ENCODE peak calls at places on chromosomes 1 and 21, in five cellular contexts. N, F, K, L and B are unnamed samples.

GRCh38 chr21:27759091-27759659 is 792.3 kb upstream of the ADAMTS5 start:
- DNase-seq in N (peak), F (peak), K (no peak), L (peak), B (no peak)

GRCh38 chr1:194755241-194755953 is 1569.0 kb upstream of the B3GALT2 start:
- DNase-seq in N (no peak), F (peak), K (no peak), L (no peak), B (no peak)

GRCh38 chr1:180155202-180155682 is 573 bp downstream of the QSOX1 start:
- DNase-seq in N (no peak), F (peak), K (no peak), L (peak), B (no peak)

GRCh38 chr1:167105150-167105840 is 11.4 kb downstream of the STYXL2 start:
- DNase-seq in N (no peak), F (peak), K (no peak), L (no peak), B (no peak)

GRCh38 chr1:100494393-100495084 is 43.4 kb upstream of the GPR88 start:
- DNase-seq in N (no peak), F (no peak), K (no peak), L (no peak), B (no peak)

GRCh38 chr1:112727716-112728115 is 12.6 kb upstream of the PPM1J start:
- DNase-seq in N (no peak), F (no peak), K (no peak), L (no peak), B (no peak)

GRCh38 chr1:31431351-31431750 is 18.3 kb downstream of the SERINC2 start:
- DNase-seq in N (no peak), F (no peak), K (no peak), L (no peak), B (no peak)

GRCh38 chr1:112793631-112794565 is 78.8 kb upstream of the PPM1J start:
- DNase-seq in N (no peak), F (peak), K (no peak), L (no peak), B (no peak)

GRCh38 chr1:52920791-52921291 is 699 bp downstream of the ECHDC2 start:
- DNase-seq in N (no peak), F (peak), K (no peak), L (peak), B (peak)

GRCh38 chr1:229410370-229410691 is 23.6 kb downstream of the ACTA1 start:
- DNase-seq in N (no peak), F (no peak), K (no peak), L (no peak), B (no peak)

GRCh38 chr1:38135621-38136414 is 89.2 kb upstream of the POU3F1 start:
- DNase-seq in N (no peak), F (no peak), K (no peak), L (no peak), B (no peak)

GRCh38 chr1:116508984-116509980 is 61.5 kb downstream of the CD58 start:
- DNase-seq in N (no peak), F (no peak), K (no peak), L (peak), B (no peak)

GRCh38 chr1:244583358-244583757 is 69.6 kb upstream of the DESI2 start:
- DNase-seq in N (no peak), F (no peak), K (no peak), L (no peak), B (no peak)

GRCh38 chr1:3907031-3907534 is 7.0 kb upstream of the C1orf174 start:
- DNase-seq in N (no peak), F (peak), K (no peak), L (peak), B (no peak)

GRCh38 chr1:47875831-47876586 is 121.2 kb downstream of the TRABD2B start:
- DNase-seq in N (no peak), F (no peak), K (no peak), L (no peak), B (no peak)

GRCh38 chr1:246705368-246705767 is 18.8 kb upstream of the SCCPDH start:
- DNase-seq in N (no peak), F (no peak), K (no peak), L (no peak), B (no peak)

GRCh38 chr1:35576061-35576765 is 3.1 kb downstream of the TFAP2E start:
- DNase-seq in N (no peak), F (no peak), K (no peak), L (no peak), B (no peak)

GRCh38 chr1:17686258-17686657 is 68.9 kb upstream of the ACTL8 start:
- DNase-seq in N (no peak), F (no peak), K (no peak), L (no peak), B (no peak)

GRCh38 chr1:44249543-44249942 is 36.3 kb downstream of the DMAP1 start:
- DNase-seq in N (peak), F (no peak), K (no peak), L (no peak), B (peak)

GRCh38 chr1:50368179-50369007 is 54.9 kb downstream of the DMRTA2 start:
- DNase-seq in N (no peak), F (peak), K (no peak), L (peak), B (peak)

GRCh38 chr1:161052899-161053298 is 7.1 kb upstream of the USF1 start:
- DNase-seq in N (no peak), F (no peak), K (no peak), L (no peak), B (no peak)

GRCh38 chr1:1665815-1666251 is 7.0 kb upstream of the CDK11B start:
- DNase-seq in N (no peak), F (peak), K (no peak), L (no peak), B (no peak)

GRCh38 chr21:19031956-19032355 is 628.4 kb upstream of the TMPRSS15 start:
- DNase-seq in N (no peak), F (no peak), K (no peak), L (no peak), B (no peak)

GRCh38 chr1:160018900-160019299 is 12.9 kb downstream of the PIGM start:
- DNase-seq in N (no peak), F (no peak), K (no peak), L (no peak), B (no peak)

GRCh38 chr1:173867753-173868265 is at the start of gene GAS5:
- DNase-seq in N (peak), F (peak), K (peak), L (peak), B (peak)

GRCh38 chr1:197595244-197595904 is 179.9 kb downstream of the DENND1B start:
- DNase-seq in N (no peak), F (peak), K (no peak), L (no peak), B (no peak)

GRCh38 chr21:38955495-38955894 is 149.8 kb downstream of the ETS2 start:
- DNase-seq in N (no peak), F (no peak), K (no peak), L (peak), B (no peak)

GRCh38 chr1:239997515-239998311 is 94.0 kb upstream of the FMN2 start:
- DNase-seq in N (no peak), F (no peak), K (no peak), L (no peak), B (no peak)

GRCh38 chr1:202811296-202812175 is 782 bp downstream of the PCAT6 start:
- DNase-seq in N (no peak), F (peak), K (no peak), L (peak), B (no peak)

GRCh38 chr1:25439287-25439686 is 8.6 kb downstream of the MACO1 start:
- DNase-seq in N (no peak), F (no peak), K (no peak), L (no peak), B (no peak)

GRCh38 chr1:230375795-230376194 is 50.3 kb downstream of the PGBD5 start:
- DNase-seq in N (peak), F (no peak), K (no peak), L (no peak), B (no peak)

GRCh38 chr1:89719502-89720306 is 86.8 kb downstream of the LRRC8C start:
- DNase-seq in N (no peak), F (no peak), K (no peak), L (no peak), B (no peak)

GRCh38 chr1:44929556-44929955 is 56.8 kb downstream of the EIF2B3 start:
- DNase-seq in N (no peak), F (no peak), K (no peak), L (no peak), B (no peak)

GRCh38 chr1:185338719-185339622 is 21.9 kb upstream of the IVNS1ABP start:
- DNase-seq in N (no peak), F (no peak), K (peak), L (peak), B (no peak)